ENCODE peak calls at places on chromosomes 11 and 22, in nine cellular contexts. M is HCT116, B is mammary epithelial cell, I is neural progenitor cell, R is GM23248, Q is PC-9, O is fibroblast of lung, K is SK-N-MC, N is A673. T is an unnamed sample. For H3K36me3, the result is how much of the 10 kb centered on the place peaks cover.

GRCh38 chr11:2791521-2792375 is 92.0 kb upstream of the KCNQ1OT1 start:
- DNase-seq in M (no peak), B (no peak), I (no peak), R (no peak), Q (no peak), O (no peak), K (no peak), N (no peak), T (no peak)

GRCh38 chr22:24155597-24156145 is 25.6 kb upstream of the SUSD2 start:
- DNase-seq in M (no peak), B (peak), I (peak), R (peak), Q (no peak), O (peak), K (no peak), N (peak), T (peak)

GRCh38 chr11:68632802-68633201 is 51.5 kb upstream of the GAL start:
- DNase-seq in M (peak), B (peak), I (peak), R (peak), Q (peak), O (peak), K (peak), N (peak), T (peak)

GRCh38 chr11:43567396-43567975 is 113.1 kb upstream of the HSD17B12 start:
- DNase-seq in M (peak), B (no peak), I (peak), R (peak), Q (peak), O (peak), K (peak), N (peak), T (peak)

GRCh38 chr11:6855971-6856542 is 6.8 kb upstream of the OR10A2 start:
- DNase-seq in M (no peak), B (peak), I (peak), R (peak), Q (no peak), O (peak), K (no peak), N (no peak), T (no peak)

GRCh38 chr11:10181811-10182210 is 112.2 kb downstream of the SBF2 start:
- DNase-seq in M (peak), B (no peak), I (no peak), R (peak), Q (no peak), O (peak), K (no peak), N (peak), T (peak)

GRCh38 chr22:37638351-37639069 is 959 bp upstream of the SH3BP1 start:
- DNase-seq in M (no peak), B (no peak), I (no peak), R (no peak), Q (no peak), O (no peak), K (no peak), N (no peak), T (peak)

GRCh38 chr22:32744560-32744959 is 56.9 kb upstream of the TIMP3 start:
- DNase-seq in M (no peak), B (no peak), I (no peak), R (no peak), Q (peak), O (no peak), K (no peak), N (no peak), T (no peak)

GRCh38 chr11:75403983-75404658 is 4.8 kb downstream of the RPS3 start:
- DNase-seq in M (no peak), B (no peak), I (no peak), R (no peak), Q (no peak), O (no peak), K (no peak), N (no peak), T (no peak)

GRCh38 chr11:70736937-70737640 is 338.8 kb downstream of the CTTN start:
- DNase-seq in M (no peak), B (no peak), I (no peak), R (no peak), Q (no peak), O (no peak), K (no peak), N (no peak), T (no peak)

GRCh38 chr22:41684194-41684593 is 4.5 kb downstream of the SNU13 start:
- DNase-seq in M (no peak), B (no peak), I (no peak), R (no peak), Q (no peak), O (no peak), K (no peak), N (no peak), T (no peak)

DNA sequence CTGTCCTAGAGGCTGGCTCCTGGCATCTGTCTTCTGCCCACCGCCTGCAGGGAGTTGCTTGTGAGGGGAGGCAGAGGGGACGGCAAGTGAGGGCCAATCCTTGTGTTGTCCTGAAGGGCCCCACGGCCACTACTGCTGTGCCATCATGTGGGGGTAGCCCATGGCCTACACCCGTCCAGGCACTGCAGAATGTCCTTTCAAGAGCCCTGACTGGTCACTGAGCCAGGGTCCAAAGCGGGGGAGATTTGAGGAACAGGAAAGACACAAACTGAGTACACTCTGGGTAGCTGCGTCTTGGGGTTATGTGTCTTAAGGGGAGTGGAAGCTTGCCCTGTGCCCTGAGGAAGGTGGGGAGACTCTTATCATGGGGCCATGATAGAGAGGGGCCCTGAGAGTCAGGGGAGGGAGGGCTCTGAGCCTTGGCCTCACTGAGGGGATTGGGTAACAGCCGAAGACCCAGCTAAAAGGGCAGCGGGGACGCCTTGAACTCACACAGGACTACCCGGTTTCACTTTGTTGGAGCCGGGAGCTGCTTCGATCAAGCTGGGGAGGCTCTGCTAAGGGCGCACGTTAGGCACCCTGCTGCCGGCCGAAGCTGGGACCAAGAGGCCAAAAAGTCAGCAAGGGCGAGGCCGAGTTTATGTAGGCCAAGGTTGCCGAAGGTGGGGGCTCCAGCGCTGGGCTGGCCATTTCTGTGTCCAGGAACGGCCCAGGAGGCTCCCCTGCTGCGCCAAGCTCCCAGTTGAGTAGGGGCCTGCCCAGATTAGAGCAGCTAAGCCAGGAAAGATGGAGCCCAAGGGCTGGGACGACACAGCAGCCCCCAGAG is 1.9 kb downstream of the TBX1 start:
- DNase-seq in M (no peak), B (no peak), I (no peak), R (peak), Q (no peak), O (no peak), K (no peak), N (no peak), T (no peak)
- TF ChIP-seq EZH2 in M (no peak), B (no peak), I (peak), R (no peak), Q (no peak), O (no peak), K (no peak), N (no peak), T (no peak)

GRCh38 chr11:65585396-65586246 is 9.8 kb downstream of the EHBP1L1 start:
- DNase-seq in M (no peak), B (no peak), I (no peak), R (no peak), Q (no peak), O (no peak), K (no peak), N (no peak), T (no peak)
- H3K36me3 ChIP-seq in M (under half), B (under half), I (under half), R (under half), Q (under half), O (under half), K (under half), N (under half), T (under half)

DNA sequence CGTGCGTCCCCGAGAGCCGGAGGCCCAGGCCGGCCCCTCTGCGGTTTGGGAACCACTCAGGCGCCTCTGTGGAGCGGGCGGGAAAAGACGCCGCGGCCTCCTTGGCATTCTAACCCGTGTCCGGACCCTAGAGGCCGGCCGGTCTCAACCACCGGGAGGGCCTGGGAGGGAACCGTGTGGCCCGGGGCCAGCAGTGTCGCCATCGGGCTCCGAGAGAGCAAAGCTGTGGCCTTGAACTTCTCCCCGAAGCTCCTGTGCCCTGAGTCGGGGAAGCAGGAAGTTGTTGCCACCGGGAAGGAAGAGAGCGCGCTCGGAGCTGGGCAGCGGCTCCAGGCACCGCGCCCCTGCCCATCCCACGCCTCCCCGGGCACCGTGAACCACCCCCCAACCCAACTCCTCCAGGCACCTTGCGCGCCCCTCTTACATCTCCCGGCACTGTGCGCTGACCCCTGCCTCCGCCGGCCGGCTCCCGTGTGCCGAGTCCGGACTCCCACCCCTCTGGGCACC is 80.1 kb upstream of the PPARA start:
- DNase-seq in M (no peak), B (peak), I (peak), R (peak), Q (peak), O (no peak), K (no peak), N (peak), T (peak)
- TF ChIP-seq EZH2 in M (no peak), B (no peak), I (peak), R (no peak), Q (no peak), O (no peak), K (no peak), N (no peak), T (no peak)

GRCh38 chr11:33347490-33348125 is 90.4 kb downstream of the HIPK3 start:
- DNase-seq in M (no peak), B (no peak), I (no peak), R (no peak), Q (no peak), O (no peak), K (no peak), N (no peak), T (no peak)

GRCh38 chr11:33344611-33345010 is 87.4 kb downstream of the HIPK3 start:
- DNase-seq in M (no peak), B (no peak), I (no peak), R (peak), Q (peak), O (peak), K (no peak), N (peak), T (peak)

GRCh38 chr11:33350287-33350686 is 93.1 kb downstream of the HIPK3 start:
- DNase-seq in M (no peak), B (no peak), I (no peak), R (no peak), Q (no peak), O (no peak), K (no peak), N (no peak), T (no peak)
- H3K36me3 ChIP-seq in M (under half), B (under half), I (under half), R (half or more), Q (under half), O (under half), K (under half), N (half or more), T (under half)

GRCh38 chr11:18791175-18792065 is at the start of gene PTPN5:
- DNase-seq in M (no peak), B (peak), I (peak), R (peak), Q (no peak), O (peak), K (no peak), N (no peak), T (no peak)
- TF ChIP-seq EZH2 in M (no peak), B (no peak), I (peak), R (no peak), Q (no peak), O (peak), K (no peak), N (peak), T (no peak)

DNA sequence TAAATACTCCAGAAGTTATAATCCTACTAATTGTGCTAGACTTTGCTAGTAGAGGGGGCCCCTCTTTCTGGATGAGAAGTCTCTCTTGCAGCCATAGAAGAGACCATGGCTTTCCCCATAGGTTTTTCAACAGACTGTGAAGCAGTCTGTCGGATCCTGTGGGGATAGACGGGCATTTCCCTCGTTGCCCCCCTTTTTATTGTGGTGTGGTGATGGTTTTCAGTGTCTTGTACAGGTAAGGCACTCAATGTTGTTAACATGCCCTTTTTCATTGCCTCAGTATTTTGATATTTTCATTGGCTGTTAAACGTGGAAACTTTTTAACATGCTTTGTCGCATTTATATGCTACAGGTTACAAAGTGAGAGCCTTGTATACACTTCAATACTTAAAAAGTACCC is 16.4 kb upstream of the GAS2L1 start:
- DNase-seq in M (no peak), B (no peak), I (no peak), R (no peak), Q (no peak), O (no peak), K (no peak), N (no peak), T (no peak)
- H3K36me3 ChIP-seq in M (half or more), B (half or more), I (under half), R (half or more), Q (half or more), O (under half), K (half or more), N (half or more), T (half or more)

GRCh38 chr11:19711911-19712280 is 741 bp upstream of the NAV2 start:
- DNase-seq in M (no peak), B (peak), I (peak), R (peak), Q (no peak), O (no peak), K (no peak), N (no peak), T (peak)

GRCh38 chr11:19714387-19715363 is 2.0 kb downstream of the NAV2 start:
- DNase-seq in M (no peak), B (peak), I (peak), R (peak), Q (peak), O (peak), K (no peak), N (no peak), T (no peak)

GRCh38 chr11:19714093-19714386 is 1.4 kb downstream of the NAV2 start:
- DNase-seq in M (no peak), B (no peak), I (peak), R (peak), Q (no peak), O (no peak), K (no peak), N (no peak), T (no peak)

GRCh38 chr11:19712281-19713220 is at the start of gene NAV2:
- DNase-seq in M (peak), B (peak), I (peak), R (peak), Q (peak), O (peak), K (no peak), N (peak), T (peak)

GRCh38 chr11:19713221-19714092 is 820 bp downstream of the NAV2 start:
- DNase-seq in M (no peak), B (no peak), I (peak), R (peak), Q (no peak), O (no peak), K (no peak), N (no peak), T (no peak)
- TF ChIP-seq EZH2 in M (no peak), B (no peak), I (peak), R (no peak), Q (no peak), O (no peak), K (peak), N (peak), T (no peak)

GRCh38 chr11:64893194-64894069 is 15.0 kb upstream of the EHD1 start:
- DNase-seq in M (no peak), B (no peak), I (no peak), R (no peak), Q (no peak), O (no peak), K (no peak), N (no peak), T (no peak)

GRCh38 chr11:64892411-64892831 is 14.0 kb upstream of the EHD1 start:
- DNase-seq in M (no peak), B (no peak), I (no peak), R (no peak), Q (no peak), O (no peak), K (no peak), N (no peak), T (no peak)

GRCh38 chr11:64892838-64893193 is 14.4 kb upstream of the EHD1 start:
- DNase-seq in M (no peak), B (no peak), I (no peak), R (no peak), Q (no peak), O (no peak), K (no peak), N (no peak), T (no peak)

GRCh38 chr11:64894812-64895452 is 16.5 kb upstream of the EHD1 start:
- DNase-seq in M (no peak), B (no peak), I (no peak), R (no peak), Q (no peak), O (no peak), K (no peak), N (no peak), T (no peak)

DNA sequence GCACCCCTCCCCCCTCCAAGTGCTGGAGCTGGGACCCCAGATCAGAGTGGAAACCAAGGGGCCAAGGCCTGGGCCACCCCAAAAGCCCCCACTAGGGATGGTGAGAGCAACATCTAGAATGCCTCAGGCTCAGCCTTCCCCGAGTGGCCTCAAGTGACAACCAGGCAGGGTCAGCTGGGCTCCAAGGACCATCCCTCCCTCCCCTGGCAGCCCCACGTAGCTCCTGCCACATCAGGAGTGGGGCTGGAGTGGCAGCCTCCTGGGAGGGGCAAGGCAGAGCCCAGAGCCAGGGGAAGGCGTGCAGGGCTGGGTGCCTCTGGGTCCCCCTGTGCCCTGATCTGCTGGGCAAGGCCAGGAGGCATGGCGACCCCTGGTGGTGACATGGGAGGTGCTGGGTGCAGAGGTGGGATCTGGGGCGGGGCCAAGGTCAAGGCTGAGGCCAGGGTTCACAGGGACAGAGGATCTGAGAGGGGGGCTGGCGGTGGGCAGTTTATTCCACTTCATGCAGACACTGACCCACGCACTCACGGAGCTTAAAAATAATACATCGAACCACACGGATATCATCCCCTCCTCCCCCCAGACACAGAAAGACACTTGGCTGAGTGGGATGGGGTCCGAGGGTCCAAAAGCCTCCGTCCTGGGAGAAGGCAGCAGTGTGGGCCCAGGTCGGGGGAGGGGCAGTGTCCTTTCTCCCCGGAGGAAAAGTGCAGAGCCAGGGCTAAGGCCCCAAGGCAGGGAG is 15.8 kb upstream of the EHD1 start:
- DNase-seq in M (no peak), B (peak), I (peak), R (peak), Q (peak), O (peak), K (no peak), N (peak), T (peak)
- H3K36me3 ChIP-seq in M (under half), B (under half), I (under half), R (under half), Q (under half), O (under half), K (under half), N (under half), T (under half)

GRCh38 chr11:101582242-101583052 is 1.4 kb downstream of the TRPC6 start:
- DNase-seq in M (no peak), B (peak), I (peak), R (peak), Q (no peak), O (no peak), K (no peak), N (no peak), T (no peak)
- TF ChIP-seq EZH2 in M (no peak), B (peak), I (peak), R (no peak), Q (no peak), O (no peak), K (no peak), N (peak), T (no peak)

DNA sequence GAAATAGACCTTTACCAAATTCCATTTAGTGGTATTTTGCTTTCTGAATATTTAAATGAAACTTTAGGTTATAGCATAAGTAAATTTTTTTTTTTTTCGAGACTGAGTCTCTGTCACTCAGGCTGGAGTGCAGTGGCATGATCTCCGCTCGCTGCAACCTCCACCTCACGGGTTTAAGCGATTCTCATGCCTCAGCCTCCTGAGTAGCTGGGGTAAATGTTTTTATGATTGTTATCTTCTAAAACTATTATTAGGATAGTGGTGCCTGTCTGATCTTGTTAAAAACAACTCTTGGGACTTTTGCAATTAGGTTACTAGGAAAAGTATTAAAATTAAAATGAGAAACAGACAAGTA is 20.6 kb downstream of the CRKL start:
- DNase-seq in M (no peak), B (no peak), I (no peak), R (no peak), Q (no peak), O (no peak), K (no peak), N (no peak), T (no peak)
- H3K36me3 ChIP-seq in M (under half), B (under half), I (under half), R (under half), Q (under half), O (under half), K (half or more), N (under half), T (under half)